ENCODE peak calls at places on chromosomes 12 and 14, in seven cellular contexts. P is kidney epithelial cell, H is Peyer's patch, N is GM10248, K is AG09319, X is epithelial cell of esophagus, W is MM.1S. O is an unnamed sample.

GRCh38 chr12:6620137-6620884 is 13.1 kb upstream of the CHD4 start:
- DNase-seq in N (no peak), K (no peak), W (no peak), X (peak), P (no peak), H (no peak), O (no peak)

GRCh38 chr12:97026901-97027300 is 119.8 kb downstream of the NEDD1 start:
- DNase-seq in H (no peak), P (no peak), X (no peak), W (no peak), N (no peak), K (no peak), O (no peak)

GRCh38 chr12:8697120-8697475 is 693 bp upstream of the RIMKLB start:
- DNase-seq in K (no peak), W (no peak), H (no peak), P (no peak), N (no peak), X (peak), O (no peak)

GRCh38 chr12:6827982-6828670 is at the start of gene P3H3:
- DNase-seq in N (no peak), H (peak), X (peak), W (no peak), P (no peak), K (no peak), O (no peak)

GRCh38 chr12:131390408-131391100 is 320.3 kb upstream of the SFSWAP start:
- DNase-seq in K (no peak), H (no peak), X (no peak), N (no peak), P (no peak), W (peak), O (no peak)

GRCh38 chr14:52430474-52430873 is 116.4 kb downstream of the PTGER2 start:
- DNase-seq in P (no peak), H (no peak), N (no peak), W (no peak), X (no peak), K (no peak), O (no peak)

GRCh38 chr12:110183386-110183785 is 59.2 kb downstream of the IFT81 start:
- DNase-seq in H (no peak), N (no peak), P (no peak), X (no peak), K (no peak), W (no peak), O (no peak)

GRCh38 chr14:52348796-52349195 is 34.7 kb downstream of the PTGER2 start:
- DNase-seq in W (no peak), P (no peak), H (no peak), X (peak), K (no peak), N (no peak), O (no peak)

GRCh38 chr14:88380405-88380804 is 5.1 kb upstream of the SPATA7 start:
- DNase-seq in W (no peak), N (peak), X (peak), P (no peak), H (no peak), K (no peak), O (no peak)

GRCh38 chr12:101021911-101022388 is 188.1 kb downstream of the SLC5A8 start:
- DNase-seq in X (peak), W (no peak), N (no peak), K (peak), H (no peak), P (peak), O (no peak)

GRCh38 chr12:3441435-3441834 is 49.6 kb upstream of the PRMT8 start:
- DNase-seq in X (no peak), K (no peak), H (no peak), N (no peak), W (no peak), P (no peak), O (no peak)

GRCh38 chr14:101584049-101584859 is 23.0 kb downstream of the DIO3 start:
- DNase-seq in W (no peak), K (peak), X (no peak), P (no peak), N (no peak), H (no peak), O (no peak)

GRCh38 chr14:94180655-94181271 is 6.6 kb downstream of the PPP4R4 start:
- DNase-seq in K (no peak), X (peak), N (peak), P (no peak), W (peak), H (no peak), O (no peak)

GRCh38 chr14:103070263-103070885 is 13.0 kb upstream of the CDC42BPB start:
- DNase-seq in H (peak), N (no peak), K (no peak), W (no peak), X (no peak), P (no peak), O (no peak)

GRCh38 chr14:66993512-66993911 is 195.7 kb upstream of the GARIN2 start:
- DNase-seq in K (no peak), P (no peak), X (no peak), H (no peak), N (no peak), W (no peak), O (no peak)

GRCh38 chr14:94048676-94049624 is 22.8 kb downstream of the OTUB2 start:
- DNase-seq in X (no peak), W (no peak), P (no peak), H (no peak), N (no peak), K (no peak), O (peak)

GRCh38 chr14:32932302-32932920 is 6.3 kb upstream of the NPAS3 start:
- DNase-seq in H (no peak), P (no peak), X (no peak), N (no peak), W (no peak), K (no peak), O (no peak)

GRCh38 chr12:76311796-76312195 is 36.4 kb downstream of the BBS10 start:
- DNase-seq in H (no peak), X (peak), P (no peak), N (no peak), K (no peak), W (no peak), O (no peak)

GRCh38 chr12:48956279-48957140 is 777 bp downstream of the ARF3 start:
- DNase-seq in P (peak), K (peak), X (peak), N (peak), W (no peak), H (peak), O (no peak)
- TF ChIP-seq CTCF in P (peak), K (no peak), X (no peak), N (peak), W (no peak), H (no peak), O (no peak)

DNA sequence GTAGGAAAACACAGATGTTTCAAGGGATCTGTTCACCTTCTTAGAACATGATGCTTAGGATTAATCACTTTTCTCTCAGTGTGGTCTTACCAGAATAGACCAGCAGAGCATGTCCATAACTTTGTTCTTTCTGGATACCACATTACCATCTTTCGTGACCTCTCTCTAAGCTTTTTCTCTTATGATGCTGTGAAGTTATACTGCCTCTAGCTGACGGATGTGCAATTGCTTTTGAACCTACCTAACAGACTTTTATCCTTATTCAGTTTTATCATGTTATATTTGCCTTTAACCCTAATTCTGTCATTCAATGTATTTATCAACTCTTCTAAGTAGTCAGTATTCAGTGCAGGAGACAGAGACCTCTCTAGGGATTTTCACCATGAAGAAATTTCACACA is 246.7 kb downstream of the DACT1 start:
- DNase-seq in P (no peak), W (no peak), H (no peak), K (no peak), X (no peak), N (no peak), O (no peak)
- TF ChIP-seq CTCF in P (no peak), W (no peak), H (peak), K (no peak), X (peak), N (peak), O (no peak)

GRCh38 chr14:73280903-73281302 is 43.6 kb downstream of the PAPLN start:
- DNase-seq in W (no peak), X (no peak), N (no peak), K (no peak), H (no peak), P (no peak), O (no peak)
- TF ChIP-seq CTCF in W (no peak), X (no peak), N (no peak), K (no peak), H (no peak), P (no peak), O (no peak)

DNA sequence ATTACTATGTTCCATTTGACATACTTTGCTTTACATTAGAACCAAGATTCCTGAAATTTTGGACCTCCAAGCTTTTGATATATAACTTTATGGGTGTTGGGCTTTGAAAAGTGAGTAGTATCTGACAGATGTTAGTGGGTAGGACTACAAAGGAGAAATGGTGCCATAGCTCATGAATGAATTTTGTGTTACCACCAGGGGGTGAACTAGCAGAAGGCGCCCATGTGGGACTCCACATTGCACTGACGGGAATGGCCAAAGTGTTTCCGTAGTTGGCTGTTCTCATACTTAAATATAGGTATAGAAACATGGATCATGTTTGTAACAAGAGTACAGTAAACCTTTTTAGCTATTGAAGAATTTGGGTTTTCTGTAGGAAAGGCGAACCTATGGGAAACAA is 337.5 kb downstream of the FLRT2 start:
- DNase-seq in W (no peak), P (no peak), K (no peak), H (no peak), N (no peak), X (peak), O (no peak)
- TF ChIP-seq CTCF in W (no peak), P (peak), K (no peak), H (no peak), N (no peak), X (no peak), O (no peak)

O was measured in natural killer cell.